ENCODE peak calls at places on chromosomes 2 and 18, in five cellular contexts. P, E, R, M and J are unnamed samples.

GRCh38 chr2:192126912-192127311 is 67.8 kb downstream of the TMEFF2 start:
- DNase-seq in E (no peak), R (no peak), M (no peak), P (peak), J (no peak)

GRCh38 chr2:238305965-238306679 is 14.2 kb upstream of the TRAF3IP1 start:
- DNase-seq in P (no peak), M (no peak), R (no peak), E (no peak), J (no peak)

GRCh38 chr2:167581961-167582574 is 665.3 kb downstream of the STK39 start:
- DNase-seq in M (no peak), R (no peak), E (no peak), P (peak), J (no peak)

GRCh38 chr18:55477537-55478300 is 110.3 kb downstream of the TCF4 start:
- DNase-seq in P (no peak), R (peak), M (peak), E (no peak), J (no peak)

GRCh38 chr18:70459251-70459650 is 170.4 kb downstream of the SOCS6 start:
- DNase-seq in R (no peak), E (no peak), P (no peak), M (no peak), J (no peak)

GRCh38 chr2:99648115-99648850 is 158.5 kb upstream of the REV1 start:
- DNase-seq in P (no peak), E (no peak), R (no peak), M (no peak), J (no peak)

GRCh38 chr18:12657048-12657848 is 659 bp downstream of the SPIRE1 start:
- DNase-seq in M (no peak), P (peak), E (no peak), R (no peak), J (no peak)

GRCh38 chr18:56508637-56509036 is 129.8 kb downstream of the TXNL1 start:
- DNase-seq in M (no peak), P (no peak), E (no peak), R (peak), J (no peak)

GRCh38 chr2:715847-716573 is 38.8 kb upstream of the TMEM18 start:
- DNase-seq in R (no peak), E (no peak), P (peak), M (no peak), J (no peak)

GRCh38 chr2:50480507-50480906 is 551.4 kb downstream of the NRXN1 start:
- DNase-seq in M (no peak), P (peak), R (no peak), E (no peak), J (no peak)

GRCh38 chr2:177852389-177852788 is 220.2 kb downstream of the PDE11A start:
- DNase-seq in P (peak), R (no peak), E (no peak), M (no peak), J (no peak)

GRCh38 chr2:203484266-203485112 is 50.6 kb downstream of the RAPH1 start:
- DNase-seq in R (no peak), P (peak), E (no peak), M (no peak), J (peak)